ENCODE peak calls at places on chromosomes 7 and 10, in ten cellular contexts. B is BE2C; X is AG10803; V is bronchial epithelial cell; G is GM06990; F is H9; K is activated CD8-positive, alpha-beta T cell treated with anti-CD3 and anti-CD28 coated beads for 36 hours; Q is psoas muscle; M is nephron progenitor cell; W is adrenal gland. Z is an unnamed sample.

GRCh38 chr7:22849158-22849557 is 26.5 kb upstream of the TOMM7 start:
- DNase-seq in W (no peak), K (no peak), M (no peak), F (no peak), B (no peak), Q (no peak), G (no peak), V (no peak), X (peak; percentile 82), Z (peak; percentile 42)

GRCh38 chr10:52314007-52314821 is at the start of gene DKK1:
- DNase-seq in Q (peak; percentile 48), X (peak; percentile 83), V (peak; percentile 73), M (peak; percentile 83), F (peak; percentile 87), K (peak; percentile 46), W (peak; percentile 47), G (peak; percentile 23), B (peak; percentile 80), Z (no peak)

GRCh38 chr7:150961510-150962284 is 16.4 kb downstream of the KCNH2 start:
- DNase-seq in V (no peak), X (no peak), M (peak; percentile 59), G (no peak), K (no peak), F (no peak), Q (peak; percentile 8), B (no peak), W (no peak), Z (no peak)

GRCh38 chr7:49403844-49404243 is 369.6 kb upstream of the VWC2 start:
- DNase-seq in V (no peak), Q (no peak), W (no peak), M (no peak), K (no peak), X (no peak), G (no peak), B (no peak), F (no peak), Z (no peak)

GRCh38 chr7:110842796-110843195 is 248.1 kb upstream of the LRRN3 start:
- DNase-seq in Q (no peak), W (no peak), M (no peak), B (no peak), K (no peak), V (no peak), X (no peak), F (no peak), G (no peak), Z (no peak)

GRCh38 chr10:34916368-34916767 is 101.3 kb upstream of the PARD3 start:
- DNase-seq in B (no peak), M (no peak), W (no peak), G (peak; percentile 32), K (peak; percentile 4), Q (no peak), X (peak; percentile 91), V (peak; percentile 91), F (no peak), Z (peak; percentile 90)

GRCh38 chr10:74113546-74113945 is 37.1 kb downstream of the AP3M1 start:
- DNase-seq in W (no peak), Q (no peak), G (no peak), K (no peak), X (peak; percentile 31), M (no peak), V (peak; percentile 34), F (no peak), B (no peak), Z (no peak)

GRCh38 chr7:138889566-138889965 is 91.6 kb upstream of the ATP6V0A4 start:
- DNase-seq in X (no peak), F (no peak), W (no peak), Q (no peak), G (no peak), B (no peak), M (no peak), V (peak; percentile 63), K (no peak), Z (no peak)

GRCh38 chr10:111131168-111131799 is 54.5 kb downstream of the ADRA2A start:
- DNase-seq in G (no peak), V (no peak), Q (no peak), K (no peak), M (no peak), B (no peak), W (no peak), X (no peak), F (no peak), Z (no peak)

GRCh38 chr10:72122221-72122620 is 33.9 kb upstream of the SPOCK2 start:
- DNase-seq in Q (no peak), B (no peak), M (no peak), X (no peak), G (no peak), K (peak; percentile 46), V (no peak), F (no peak), W (no peak), Z (no peak)

GRCh38 chr7:92695308-92696261 is 105.4 kb upstream of the FAM133B start:
- DNase-seq in K (no peak), V (peak; percentile 38), B (peak; percentile 56), M (peak; percentile 58), F (peak; percentile 57), Q (peak; percentile 13), W (peak; percentile 63), G (no peak), X (peak; percentile 94), Z (peak; percentile 43)

GRCh38 chr7:26375604-26376207 is 84.0 kb downstream of the SNX10 start:
- DNase-seq in F (no peak), V (no peak), M (no peak), W (peak; percentile 8), X (no peak), Q (no peak), G (no peak), K (peak; percentile 29), B (no peak), Z (no peak)

GRCh38 chr7:50717186-50717585 is 65.5 kb downstream of the GRB10 start:
- DNase-seq in F (no peak), W (no peak), V (no peak), G (no peak), Q (no peak), B (no peak), K (no peak), X (no peak), M (no peak), Z (no peak)

GRCh38 chr7:125927556-125927955 is 997.9 kb upstream of the POT1 start:
- DNase-seq in F (no peak), X (no peak), B (no peak), M (no peak), W (no peak), K (no peak), V (no peak), Q (no peak), G (no peak), Z (no peak)

GRCh38 chr10:91424016-91424415 is 13.9 kb downstream of the HECTD2 start:
- DNase-seq in G (no peak), K (peak; percentile 20), V (peak; percentile 62), F (no peak), B (no peak), W (no peak), X (peak; percentile 25), M (no peak), Q (no peak), Z (no peak)

GRCh38 chr10:47298730-47299129 is 1.3 kb upstream of the GDF10 start:
- DNase-seq in W (no peak), Q (no peak), B (no peak), X (no peak), M (no peak), K (no peak), V (no peak), G (no peak), F (no peak), Z (no peak)

GRCh38 chr7:135466442-135467206 is 43.3 kb downstream of the CNOT4 start:
- DNase-seq in G (no peak), X (no peak), K (no peak), V (no peak), F (no peak), Q (no peak), B (no peak), W (no peak), M (no peak), Z (no peak)

GRCh38 chr7:135463905-135464304 is 46.0 kb downstream of the CNOT4 start:
- DNase-seq in W (no peak), K (no peak), G (no peak), V (no peak), Q (no peak), X (no peak), F (no peak), M (no peak), B (no peak), Z (no peak)

GRCh38 chr7:135467207-135467711 is 42.6 kb downstream of the CNOT4 start:
- DNase-seq in Q (no peak), K (no peak), B (no peak), X (peak; percentile 5), F (no peak), W (no peak), G (no peak), M (no peak), V (peak; percentile 93), Z (no peak)
- TF ChIP-seq CTCF in Q (no peak), K (no peak), B (no peak), X (no peak), F (no peak), W (no peak), G (no peak), M (no peak), V (no peak), Z (no peak)

GRCh38 chr7:137753067-137753466 is 93.7 kb downstream of the DGKI start:
- DNase-seq in B (peak; percentile 33), X (no peak), K (no peak), W (no peak), F (no peak), V (no peak), Q (no peak), M (no peak), G (no peak), Z (no peak)
- TF ChIP-seq CTCF in B (no peak), X (no peak), K (no peak), W (no peak), F (no peak), V (no peak), Q (no peak), M (no peak), G (no peak), Z (no peak)

DNA sequence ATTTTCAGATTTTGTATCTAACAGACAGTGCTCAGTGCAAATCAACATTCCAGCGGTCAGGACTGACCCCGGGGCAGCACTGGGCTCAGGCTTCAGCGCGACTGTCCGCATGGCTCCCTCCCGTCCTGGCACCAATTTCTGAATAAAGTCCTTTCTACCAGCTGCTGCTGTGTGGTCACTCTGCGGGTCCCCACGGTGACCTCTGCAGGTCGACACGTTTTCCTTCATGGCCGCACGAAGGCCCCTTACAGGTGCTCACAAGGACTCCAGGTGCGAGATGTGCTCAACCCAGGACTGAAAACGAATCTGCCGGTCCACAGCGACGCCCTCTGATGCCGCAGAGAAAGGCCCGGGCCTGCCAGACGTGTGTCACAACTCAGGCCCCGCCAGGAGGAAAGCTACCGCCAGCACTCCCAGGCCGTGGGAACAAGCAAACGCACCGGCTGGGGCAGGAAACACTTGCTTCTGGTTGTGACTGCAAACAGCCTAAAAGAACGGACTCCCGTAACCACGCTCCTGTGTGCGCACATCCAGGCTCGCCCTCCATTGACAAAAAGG is 3.7 kb upstream of the UTF1 start:
- DNase-seq in G (no peak), M (no peak), W (no peak), F (no peak), Q (no peak), X (no peak), K (peak; percentile 49), V (no peak), B (no peak), Z (no peak)
- TF ChIP-seq CTCF in G (peak; percentile 31), M (no peak), W (no peak), F (no peak), Q (no peak), X (no peak), K (no peak), V (no peak), B (no peak), Z (no peak)

GRCh38 chr10:104777086-104777799 is 136.2 kb downstream of the SORCS3 start:
- DNase-seq in X (no peak), F (no peak), B (no peak), W (no peak), V (no peak), Q (no peak), M (no peak), G (no peak), K (no peak), Z (no peak)
- TF ChIP-seq CTCF in X (no peak), F (peak; percentile 51), B (no peak), W (no peak), V (no peak), Q (no peak), M (no peak), G (peak; percentile 37), K (no peak), Z (peak; percentile 7)

Z was measured in retinal pigment epithelial cell.